ENCODE peak calls at places on chromosomes 7 and 10, in nine cellular contexts. One of them, this sample, is unnamed.

GRCh38 chr7:16051561-16052280 is 365.2 kb upstream of the MEOX2 start:
- DNase-seq in cardiac fibroblast: peak
- DNase-seq in dorsolateral prefrontal cortex: no peak
- DNase-seq in transverse colon: no peak
- DNase-seq in brain microvascular endothelial cell: peak
- DNase-seq in neural crest cell: no peak
- DNase-seq in uterus: no peak
- DNase-seq in choroid plexus epithelial cell: peak
- DNase-seq in Calu3: no peak
- DNase-seq in this sample: no peak

GRCh38 chr10:88499569-88500470 is 83.3 kb downstream of the RNLS start:
- DNase-seq in Calu3: no peak
- DNase-seq in cardiac fibroblast: peak
- DNase-seq in uterus: peak
- DNase-seq in dorsolateral prefrontal cortex: no peak
- DNase-seq in transverse colon: no peak
- DNase-seq in brain microvascular endothelial cell: no peak
- DNase-seq in choroid plexus epithelial cell: peak
- DNase-seq in neural crest cell: no peak
- DNase-seq in this sample: no peak

GRCh38 chr7:24668922-24669635 is 88.2 kb downstream of the GSDME start:
- DNase-seq in dorsolateral prefrontal cortex: no peak
- DNase-seq in uterus: no peak
- DNase-seq in choroid plexus epithelial cell: peak
- DNase-seq in cardiac fibroblast: peak
- DNase-seq in transverse colon: peak
- DNase-seq in neural crest cell: no peak
- DNase-seq in brain microvascular endothelial cell: no peak
- DNase-seq in Calu3: no peak
- DNase-seq in this sample: no peak

GRCh38 chr10:94006591-94007550 is 13.1 kb downstream of the PLCE1 start:
- DNase-seq in cardiac fibroblast: peak
- DNase-seq in choroid plexus epithelial cell: peak
- DNase-seq in uterus: no peak
- DNase-seq in transverse colon: peak
- DNase-seq in dorsolateral prefrontal cortex: no peak
- DNase-seq in neural crest cell: no peak
- DNase-seq in brain microvascular endothelial cell: peak
- DNase-seq in Calu3: peak
- DNase-seq in this sample: no peak

GRCh38 chr10:109183366-109183765 is 739.9 kb downstream of the XPNPEP1 start:
- DNase-seq in dorsolateral prefrontal cortex: no peak
- DNase-seq in neural crest cell: no peak
- DNase-seq in brain microvascular endothelial cell: no peak
- DNase-seq in Calu3: no peak
- DNase-seq in cardiac fibroblast: peak
- DNase-seq in choroid plexus epithelial cell: no peak
- DNase-seq in uterus: no peak
- DNase-seq in transverse colon: no peak
- DNase-seq in this sample: no peak

GRCh38 chr7:92831716-92832622 is 4.4 kb downstream of the CDK6 start:
- DNase-seq in Calu3: peak
- DNase-seq in cardiac fibroblast: peak
- DNase-seq in transverse colon: peak
- DNase-seq in uterus: no peak
- DNase-seq in choroid plexus epithelial cell: peak
- DNase-seq in dorsolateral prefrontal cortex: no peak
- DNase-seq in neural crest cell: no peak
- DNase-seq in brain microvascular endothelial cell: peak
- DNase-seq in this sample: no peak

GRCh38 chr10:86389441-86390193 is 23.0 kb upstream of the GRID1 start:
- DNase-seq in dorsolateral prefrontal cortex: no peak
- DNase-seq in uterus: peak
- DNase-seq in transverse colon: peak
- DNase-seq in neural crest cell: peak
- DNase-seq in brain microvascular endothelial cell: no peak
- DNase-seq in choroid plexus epithelial cell: peak
- DNase-seq in Calu3: peak
- DNase-seq in cardiac fibroblast: no peak
- DNase-seq in this sample: no peak

GRCh38 chr7:142319970-142320369 is 62.1 kb upstream of the PRSS58 start:
- DNase-seq in choroid plexus epithelial cell: peak
- DNase-seq in dorsolateral prefrontal cortex: no peak
- DNase-seq in brain microvascular endothelial cell: no peak
- DNase-seq in Calu3: peak
- DNase-seq in uterus: no peak
- DNase-seq in cardiac fibroblast: no peak
- DNase-seq in transverse colon: no peak
- DNase-seq in neural crest cell: no peak
- DNase-seq in this sample: no peak

GRCh38 chr7:111518264-111518663 is 44.0 kb downstream of the IMMP2L start:
- DNase-seq in uterus: no peak
- DNase-seq in cardiac fibroblast: no peak
- DNase-seq in neural crest cell: no peak
- DNase-seq in transverse colon: no peak
- DNase-seq in brain microvascular endothelial cell: no peak
- DNase-seq in Calu3: no peak
- DNase-seq in dorsolateral prefrontal cortex: no peak
- DNase-seq in choroid plexus epithelial cell: no peak
- DNase-seq in this sample: no peak

GRCh38 chr7:112869111-112869774 is 79.0 kb upstream of the TMEM168 start:
- DNase-seq in neural crest cell: peak
- DNase-seq in Calu3: peak
- DNase-seq in dorsolateral prefrontal cortex: no peak
- DNase-seq in uterus: no peak
- DNase-seq in choroid plexus epithelial cell: peak
- DNase-seq in brain microvascular endothelial cell: peak
- DNase-seq in transverse colon: peak
- DNase-seq in cardiac fibroblast: peak
- DNase-seq in this sample: no peak

GRCh38 chr10:127343831-127344230 is 147.4 kb upstream of the INSYN2A start:
- DNase-seq in transverse colon: no peak
- DNase-seq in choroid plexus epithelial cell: peak
- DNase-seq in Calu3: no peak
- DNase-seq in cardiac fibroblast: peak
- DNase-seq in uterus: no peak
- DNase-seq in brain microvascular endothelial cell: no peak
- DNase-seq in dorsolateral prefrontal cortex: no peak
- DNase-seq in neural crest cell: no peak
- DNase-seq in this sample: no peak

GRCh38 chr10:127344346-127344745 is 148.0 kb upstream of the INSYN2A start:
- DNase-seq in Calu3: no peak
- DNase-seq in cardiac fibroblast: no peak
- DNase-seq in brain microvascular endothelial cell: no peak
- DNase-seq in dorsolateral prefrontal cortex: no peak
- DNase-seq in uterus: no peak
- DNase-seq in neural crest cell: no peak
- DNase-seq in transverse colon: no peak
- DNase-seq in choroid plexus epithelial cell: no peak
- DNase-seq in this sample: no peak

GRCh38 chr10:127345231-127345965 is 149.0 kb upstream of the INSYN2A start:
- DNase-seq in choroid plexus epithelial cell: no peak
- DNase-seq in transverse colon: no peak
- DNase-seq in brain microvascular endothelial cell: no peak
- DNase-seq in uterus: no peak
- DNase-seq in neural crest cell: no peak
- DNase-seq in Calu3: no peak
- DNase-seq in dorsolateral prefrontal cortex: no peak
- DNase-seq in cardiac fibroblast: no peak
- DNase-seq in this sample: no peak

GRCh38 chr10:127347202-127347959 is 151.0 kb upstream of the INSYN2A start:
- DNase-seq in transverse colon: no peak
- DNase-seq in uterus: no peak
- DNase-seq in dorsolateral prefrontal cortex: no peak
- DNase-seq in cardiac fibroblast: no peak
- DNase-seq in brain microvascular endothelial cell: no peak
- DNase-seq in Calu3: no peak
- DNase-seq in neural crest cell: no peak
- DNase-seq in choroid plexus epithelial cell: no peak
- DNase-seq in this sample: no peak

DNA sequence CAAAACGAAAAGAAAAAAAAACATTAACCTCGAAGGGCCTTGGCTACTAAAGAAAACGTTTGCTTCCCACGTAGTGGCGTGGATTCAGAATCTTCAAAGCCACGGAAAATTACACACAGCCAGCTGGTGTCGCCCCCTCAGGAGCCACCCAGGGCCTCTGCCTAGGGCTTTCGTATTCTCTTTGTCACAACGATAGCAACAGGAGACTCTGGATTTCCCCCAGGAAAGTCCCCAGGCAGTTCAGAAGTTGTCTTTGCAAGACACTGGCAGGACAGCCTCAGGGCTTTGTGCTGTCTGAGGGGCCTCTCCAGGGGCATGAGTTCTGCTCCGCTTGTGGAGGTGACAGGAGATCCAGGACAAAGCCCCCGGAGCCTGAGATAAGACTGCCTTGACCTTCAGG is 150.2 kb upstream of the INSYN2A start:
- DNase-seq in choroid plexus epithelial cell: no peak
- DNase-seq in brain microvascular endothelial cell: no peak
- DNase-seq in cardiac fibroblast: no peak
- DNase-seq in uterus: no peak
- DNase-seq in neural crest cell: no peak
- DNase-seq in dorsolateral prefrontal cortex: no peak
- DNase-seq in transverse colon: no peak
- DNase-seq in Calu3: no peak
- DNase-seq in this sample: no peak
- TF ChIP-seq CTCF in choroid plexus epithelial cell: no peak
- TF ChIP-seq CTCF in brain microvascular endothelial cell: no peak
- TF ChIP-seq CTCF in cardiac fibroblast: no peak
- TF ChIP-seq CTCF in uterus: no peak
- TF ChIP-seq CTCF in neural crest cell: no peak
- TF ChIP-seq CTCF in dorsolateral prefrontal cortex: no peak
- TF ChIP-seq CTCF in transverse colon: no peak
- TF ChIP-seq CTCF in Calu3: no peak
- TF ChIP-seq CTCF in this sample: no peak

GRCh38 chr7:80133361-80134104 is 1.1 kb upstream of the GNAI1 start:
- DNase-seq in uterus: no peak
- DNase-seq in neural crest cell: no peak
- DNase-seq in brain microvascular endothelial cell: no peak
- DNase-seq in Calu3: peak
- DNase-seq in dorsolateral prefrontal cortex: no peak
- DNase-seq in transverse colon: peak
- DNase-seq in choroid plexus epithelial cell: peak
- DNase-seq in cardiac fibroblast: peak
- DNase-seq in this sample: no peak

GRCh38 chr7:80136276-80137045 is 1.8 kb downstream of the GNAI1 start:
- DNase-seq in transverse colon: no peak
- DNase-seq in brain microvascular endothelial cell: no peak
- DNase-seq in cardiac fibroblast: peak
- DNase-seq in neural crest cell: no peak
- DNase-seq in dorsolateral prefrontal cortex: no peak
- DNase-seq in uterus: no peak
- DNase-seq in choroid plexus epithelial cell: peak
- DNase-seq in Calu3: no peak
- DNase-seq in this sample: no peak

GRCh38 chr7:80135306-80136104 is 874 bp downstream of the GNAI1 start:
- DNase-seq in neural crest cell: no peak
- DNase-seq in choroid plexus epithelial cell: peak
- DNase-seq in brain microvascular endothelial cell: no peak
- DNase-seq in Calu3: peak
- DNase-seq in uterus: peak
- DNase-seq in transverse colon: peak
- DNase-seq in cardiac fibroblast: peak
- DNase-seq in dorsolateral prefrontal cortex: peak
- DNase-seq in this sample: peak

GRCh38 chr7:80134105-80134535 is 511 bp upstream of the GNAI1 start:
- DNase-seq in choroid plexus epithelial cell: no peak
- DNase-seq in brain microvascular endothelial cell: no peak
- DNase-seq in Calu3: no peak
- DNase-seq in cardiac fibroblast: no peak
- DNase-seq in uterus: no peak
- DNase-seq in transverse colon: no peak
- DNase-seq in neural crest cell: no peak
- DNase-seq in dorsolateral prefrontal cortex: peak
- DNase-seq in this sample: no peak

GRCh38 chr7:80134536-80135305 is at the start of gene GNAI1:
- DNase-seq in brain microvascular endothelial cell: peak
- DNase-seq in neural crest cell: peak
- DNase-seq in Calu3: peak
- DNase-seq in choroid plexus epithelial cell: peak
- DNase-seq in dorsolateral prefrontal cortex: peak
- DNase-seq in cardiac fibroblast: peak
- DNase-seq in uterus: peak
- DNase-seq in transverse colon: peak
- DNase-seq in this sample: peak
- TF ChIP-seq CTCF in brain microvascular endothelial cell: peak
- TF ChIP-seq CTCF in neural crest cell: peak
- TF ChIP-seq CTCF in Calu3: no peak
- TF ChIP-seq CTCF in choroid plexus epithelial cell: peak
- TF ChIP-seq CTCF in dorsolateral prefrontal cortex: peak
- TF ChIP-seq CTCF in cardiac fibroblast: peak
- TF ChIP-seq CTCF in uterus: peak
- TF ChIP-seq CTCF in transverse colon: peak
- TF ChIP-seq CTCF in this sample: no peak

GRCh38 chr10:63068246-63068645 is 64.9 kb upstream of the NRBF2 start:
- DNase-seq in dorsolateral prefrontal cortex: no peak
- DNase-seq in Calu3: no peak
- DNase-seq in brain microvascular endothelial cell: no peak
- DNase-seq in neural crest cell: no peak
- DNase-seq in transverse colon: no peak
- DNase-seq in choroid plexus epithelial cell: peak
- DNase-seq in cardiac fibroblast: peak
- DNase-seq in uterus: no peak
- DNase-seq in this sample: no peak
- TF ChIP-seq CTCF in dorsolateral prefrontal cortex: no peak
- TF ChIP-seq CTCF in Calu3: no peak
- TF ChIP-seq CTCF in brain microvascular endothelial cell: no peak
- TF ChIP-seq CTCF in neural crest cell: no peak
- TF ChIP-seq CTCF in transverse colon: no peak
- TF ChIP-seq CTCF in choroid plexus epithelial cell: no peak
- TF ChIP-seq CTCF in cardiac fibroblast: no peak
- TF ChIP-seq CTCF in uterus: no peak
- TF ChIP-seq CTCF in this sample: no peak

DNA sequence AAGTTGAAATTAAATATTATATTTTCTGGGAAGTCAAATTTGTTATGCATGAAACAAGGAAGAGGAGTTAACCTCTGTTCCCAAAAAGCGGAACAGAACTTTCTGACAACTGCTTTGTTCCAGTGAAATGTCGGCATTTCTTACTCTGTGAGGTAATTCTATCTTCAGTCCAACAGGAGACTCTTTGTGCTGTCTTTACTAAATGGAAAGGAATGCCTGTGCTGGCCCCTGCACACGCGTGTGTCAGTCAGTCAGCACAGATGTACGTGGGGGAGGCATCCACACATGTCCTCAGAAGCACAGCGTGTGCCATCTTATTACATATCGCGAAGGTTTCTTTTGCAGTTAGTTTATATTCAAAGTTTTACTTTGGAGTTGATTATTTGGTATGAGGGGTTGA is 37.5 kb downstream of the NET1 start:
- DNase-seq in uterus: no peak
- DNase-seq in brain microvascular endothelial cell: peak
- DNase-seq in dorsolateral prefrontal cortex: no peak
- DNase-seq in cardiac fibroblast: peak
- DNase-seq in transverse colon: no peak
- DNase-seq in neural crest cell: no peak
- DNase-seq in choroid plexus epithelial cell: peak
- DNase-seq in Calu3: peak
- DNase-seq in this sample: no peak
- TF ChIP-seq CTCF in uterus: no peak
- TF ChIP-seq CTCF in brain microvascular endothelial cell: peak
- TF ChIP-seq CTCF in dorsolateral prefrontal cortex: no peak
- TF ChIP-seq CTCF in cardiac fibroblast: no peak
- TF ChIP-seq CTCF in transverse colon: peak
- TF ChIP-seq CTCF in neural crest cell: peak
- TF ChIP-seq CTCF in choroid plexus epithelial cell: peak
- TF ChIP-seq CTCF in Calu3: peak
- TF ChIP-seq CTCF in this sample: no peak